ENCODE peak calls at places on chromosome 21, in five cellular contexts. R is iPS DF 6.9, T is AG04450, L is dorsolateral prefrontal cortex, C is A549. Z is an unnamed sample.

GRCh38 chr21:14361958-14362357 is 21.0 kb downstream of the HSPA13 start:
- DNase-seq in R (no peak), T (no peak), L (no peak), C (no peak), Z (peak; percentile 58)

GRCh38 chr21:35202431-35202830 is 153.3 kb upstream of the RUNX1 start:
- DNase-seq in R (no peak), T (no peak), L (no peak), C (no peak), Z (peak; percentile 58)

GRCh38 chr21:45602106-45602505 is 41.4 kb upstream of the PCBP3 start:
- DNase-seq in R (no peak), T (no peak), L (no peak), C (no peak), Z (no peak)

GRCh38 chr21:15140321-15141019 is 75.7 kb upstream of the NRIP1 start:
- DNase-seq in R (no peak), T (no peak), L (no peak), C (peak; percentile 18), Z (peak; percentile 26)

GRCh38 chr21:36134820-36135390 is at the start of gene CBR3:
- DNase-seq in R (no peak), T (no peak), L (peak; percentile 38), C (peak; percentile 45), Z (peak; percentile 83)

GRCh38 chr21:37627074-37627473 is 260.5 kb downstream of the DYRK1A start:
- DNase-seq in R (no peak), T (no peak), L (no peak), C (no peak), Z (no peak)

GRCh38 chr21:36744190-36744559 is 45.3 kb downstream of the SIM2 start:
- DNase-seq in R (no peak), T (no peak), L (no peak), C (no peak), Z (no peak)

GRCh38 chr21:36059823-36060158 is 535 bp downstream of the SETD4 start:
- DNase-seq in R (no peak), T (no peak), L (peak; percentile 57), C (peak; percentile 28), Z (no peak)

GRCh38 chr21:32702702-32703101 is 25.1 kb downstream of the SYNJ1 start:
- DNase-seq in R (no peak), T (peak; percentile 20), L (no peak), C (no peak), Z (peak; percentile 62)

GRCh38 chr21:14080040-14080763 is 130.6 kb downstream of the LIPI start:
- DNase-seq in R (no peak), T (no peak), L (no peak), C (no peak), Z (no peak)

GRCh38 chr21:25097648-25098047 is 509.6 kb downstream of the MRPL39 start:
- DNase-seq in R (no peak), T (no peak), L (no peak), C (no peak), Z (no peak)

GRCh38 chr21:42461185-42461520 is 34.9 kb downstream of the RSPH1 start:
- DNase-seq in R (no peak), T (no peak), L (no peak), C (no peak), Z (no peak)

GRCh38 chr21:41926068-41926806 is 27.6 kb downstream of the C2CD2 start:
- DNase-seq in R (peak; percentile 7), T (peak; percentile 18), L (no peak), C (no peak), Z (peak; percentile 81)

GRCh38 chr21:41247561-41247968 is 69.0 kb upstream of the FAM3B start:
- DNase-seq in R (no peak), T (peak; percentile 46), L (no peak), C (no peak), Z (peak; percentile 63)

DNA sequence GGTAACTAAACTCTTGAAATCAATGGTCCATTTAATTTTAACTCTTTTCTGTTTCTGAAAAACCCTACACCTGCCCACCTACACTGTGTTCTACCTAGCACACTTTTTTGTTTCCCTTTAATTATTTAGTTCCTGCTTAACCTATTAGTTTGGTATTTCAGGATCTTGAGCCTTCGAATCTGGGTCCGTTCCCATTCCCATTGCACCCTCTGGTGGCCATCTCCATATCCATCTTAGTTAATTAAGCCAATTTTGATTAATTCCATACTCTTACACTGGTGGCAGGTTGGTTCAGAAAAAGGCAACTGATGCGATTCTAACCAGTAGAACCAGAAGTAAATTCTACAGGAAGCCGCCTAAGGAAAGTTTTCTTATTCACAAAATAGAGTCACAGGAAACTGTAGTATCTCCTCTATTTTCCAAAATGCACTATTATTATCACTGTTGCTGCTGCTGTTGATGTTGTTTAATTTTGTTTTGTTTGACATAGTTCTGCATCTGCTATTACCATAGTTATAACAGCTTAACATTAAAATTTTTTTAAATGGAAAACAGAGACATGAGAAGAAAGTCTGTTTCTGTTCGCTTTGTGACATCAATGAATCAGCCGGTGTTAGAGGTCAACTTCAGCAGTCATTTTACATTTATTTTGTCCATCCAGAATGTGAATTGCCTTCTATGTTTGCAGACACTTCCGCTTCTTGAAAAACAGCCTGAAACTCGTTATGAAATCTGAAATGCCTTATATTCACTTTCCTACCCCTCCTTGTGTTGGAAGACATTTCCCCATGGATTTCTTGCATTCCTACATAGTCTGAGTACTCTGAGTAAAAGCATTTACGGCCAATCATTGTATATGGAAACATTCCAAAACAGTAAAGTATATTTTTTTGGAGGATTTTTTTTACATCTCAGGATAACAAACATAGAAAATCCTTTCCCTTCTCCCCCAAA is 115.5 kb upstream of the NCAM2 start:
- DNase-seq in R (peak; percentile 52), T (no peak), L (peak; percentile 37), C (no peak), Z (peak; percentile 71)
- H3K4me3 ChIP-seq in R (no peak overlapping the region), T (no peak overlapping the region), L (no peak overlapping the region), C (no peak overlapping the region), Z (no peak overlapping the region)

GRCh38 chr21:44333701-44334636 is 5.2 kb downstream of the CFAP410 start:
- DNase-seq in R (no peak), T (no peak), L (no peak), C (no peak), Z (no peak)

GRCh38 chr21:44331650-44332306 is 7.4 kb downstream of the CFAP410 start:
- DNase-seq in R (no peak), T (no peak), L (peak; percentile 65), C (no peak), Z (peak; percentile 56)

GRCh38 chr21:44332383-44332782 is 6.8 kb downstream of the CFAP410 start:
- DNase-seq in R (no peak), T (no peak), L (no peak), C (no peak), Z (no peak)

GRCh38 chr21:44334637-44335030 is 4.6 kb downstream of the CFAP410 start:
- DNase-seq in R (no peak), T (no peak), L (no peak), C (no peak), Z (no peak)

GRCh38 chr21:44332965-44333364 is 6.2 kb downstream of the CFAP410 start:
- DNase-seq in R (no peak), T (no peak), L (no peak), C (no peak), Z (no peak)
- H3K4me3 ChIP-seq in R (no peak overlapping the region), T (no peak overlapping the region), L (no peak overlapping the region), C (no peak overlapping the region), Z (no peak overlapping the region)

GRCh38 chr21:44424608-44425306 is 30.6 kb upstream of the LRRC3 start:
- DNase-seq in R (no peak), T (no peak), L (peak; percentile 28), C (no peak), Z (no peak)
- H3K4me3 ChIP-seq in R (no peak overlapping the region), T (no peak overlapping the region), L (no peak overlapping the region), C (peak overlapping the region; percentile 48), Z (no peak overlapping the region)

GRCh38 chr21:38774152-38774551 is 31.6 kb upstream of the ETS2 start:
- DNase-seq in R (no peak), T (no peak), L (no peak), C (no peak), Z (peak; percentile 54)
- H3K4me3 ChIP-seq in R (no peak overlapping the region), T (no peak overlapping the region), L (no peak overlapping the region), C (no peak overlapping the region), Z (no peak overlapping the region)

GRCh38 chr21:44517175-44517899 is 22.7 kb downstream of the KRTAP10-1 start:
- DNase-seq in R (no peak), T (no peak), L (no peak), C (peak; percentile 53), Z (peak; percentile 47)
- H3K4me3 ChIP-seq in R (no peak overlapping the region), T (no peak overlapping the region), L (no peak overlapping the region), C (no peak overlapping the region), Z (no peak overlapping the region)